ENCODE peak calls at places on chromosomes 13 and 19, in four cellular contexts. D is PC-9, R is ovary, V is stomach. N is an unnamed sample.

GRCh38 chr13:26036383-26036782 is 15.4 kb downstream of the SHISA2 start:
- DNase-seq in D (no peak), R (no peak), V (no peak), N (no peak)

GRCh38 chr19:5036733-5037681 is 68.1 kb downstream of the KDM4B start:
- DNase-seq in D (no peak), R (no peak), V (no peak), N (no peak)

GRCh38 chr19:1901940-1902404 is 3.2 kb upstream of the ADAT3 start:
- DNase-seq in D (no peak), R (no peak), V (peak), N (no peak)

GRCh38 chr13:86082116-86082515 is 282.9 kb upstream of the SLITRK6 start:
- DNase-seq in D (no peak), R (no peak), V (no peak), N (no peak)

GRCh38 chr13:105918842-105919741 is 616.4 kb downstream of the EFNB2 start:
- DNase-seq in D (peak), R (no peak), V (peak), N (no peak)

GRCh38 chr13:83295684-83296083 is 586.6 kb downstream of the SLITRK1 start:
- DNase-seq in D (no peak), R (no peak), V (no peak), N (no peak)

GRCh38 chr13:48750588-48751383 is 97.1 kb downstream of the CYSLTR2 start:
- DNase-seq in D (no peak), R (peak), V (no peak), N (no peak)

GRCh38 chr19:17757125-17757524 is 5.8 kb downstream of the FCHO1 start:
- DNase-seq in D (no peak), R (peak), V (peak), N (no peak)

GRCh38 chr19:13172335-13173128 is 22.3 kb downstream of the IER2 start:
- DNase-seq in D (peak), R (peak), V (peak), N (no peak)

GRCh38 chr13:32234914-32235313 is 80.2 kb downstream of the ZAR1L start:
- DNase-seq in D (no peak), R (no peak), V (no peak), N (no peak)

GRCh38 chr13:42396901-42397670 is 125.1 kb downstream of the AKAP11 start:
- DNase-seq in D (no peak), R (no peak), V (no peak), N (no peak)

GRCh38 chr19:34645551-34645950 is 31.4 kb downstream of the SCGB2B2 start:
- DNase-seq in D (no peak), R (no peak), V (no peak), N (no peak)

GRCh38 chr13:26895081-26895807 is 134.7 kb upstream of the GPR12 start:
- DNase-seq in D (no peak), R (no peak), V (no peak), N (no peak)

GRCh38 chr19:11446652-11447301 is 11.3 kb downstream of the PRKCSH start:
- DNase-seq in D (no peak), R (peak), V (peak), N (no peak)

GRCh38 chr19:15680478-15680877 is 7.6 kb downstream of the CYP4F12 start:
- DNase-seq in D (no peak), R (no peak), V (no peak), N (no peak)

GRCh38 chr13:20221772-20222171 is 10.3 kb downstream of the GJB6 start:
- DNase-seq in D (no peak), R (no peak), V (no peak), N (no peak)

GRCh38 chr19:13195678-13196077 is 45.5 kb downstream of the IER2 start:
- DNase-seq in D (peak), R (no peak), V (peak), N (peak)

GRCh38 chr13:19604306-19604705 is 29.2 kb upstream of the MPHOSPH8 start:
- DNase-seq in D (no peak), R (no peak), V (no peak), N (no peak)

GRCh38 chr19:28466107-28467045 is 746.6 kb downstream of the UQCRFS1 start:
- DNase-seq in D (no peak), R (peak), V (peak), N (no peak)

GRCh38 chr13:112446867-112447266 is 70.7 kb downstream of the SPACA7 start:
- DNase-seq in D (no peak), R (no peak), V (no peak), N (no peak)

GRCh38 chr19:50705422-50706019 is 14.1 kb downstream of the SHANK1 start:
- DNase-seq in D (peak), R (no peak), V (no peak), N (no peak)

GRCh38 chr13:23160241-23161175 is 20.3 kb upstream of the SGCG start:
- DNase-seq in D (no peak), R (no peak), V (no peak), N (no peak)

GRCh38 chr13:76708138-76708537 is 178.1 kb downstream of the KCTD12 start:
- DNase-seq in D (no peak), R (no peak), V (no peak), N (no peak)

GRCh38 chr19:33403221-33403972 is 29.9 kb downstream of the CEBPG start:
- DNase-seq in D (no peak), R (peak), V (peak), N (no peak)

GRCh38 chr13:24261566-24261965 is 47.8 kb upstream of the C1QTNF9 start:
- DNase-seq in D (no peak), R (peak), V (no peak), N (no peak)

GRCh38 chr19:29886535-29886934 is 55.5 kb upstream of the URI1 start:
- DNase-seq in D (no peak), R (no peak), V (peak), N (no peak)

GRCh38 chr19:38255759-38256052 is 468 bp downstream of the PPP1R14A start:
- DNase-seq in D (no peak), R (no peak), V (no peak), N (no peak)

GRCh38 chr19:35978832-35979365 is 16.1 kb upstream of the SDHAF1 start:
- DNase-seq in D (no peak), R (no peak), V (no peak), N (no peak)

GRCh38 chr19:35978271-35978670 is 16.7 kb upstream of the SDHAF1 start:
- DNase-seq in D (no peak), R (no peak), V (no peak), N (no peak)

GRCh38 chr19:35973487-35973886 is 21.5 kb upstream of the SDHAF1 start:
- DNase-seq in D (no peak), R (no peak), V (no peak), N (no peak)

GRCh38 chr19:35975608-35976214 is 19.3 kb upstream of the SDHAF1 start:
- DNase-seq in D (no peak), R (no peak), V (no peak), N (no peak)

DNA sequence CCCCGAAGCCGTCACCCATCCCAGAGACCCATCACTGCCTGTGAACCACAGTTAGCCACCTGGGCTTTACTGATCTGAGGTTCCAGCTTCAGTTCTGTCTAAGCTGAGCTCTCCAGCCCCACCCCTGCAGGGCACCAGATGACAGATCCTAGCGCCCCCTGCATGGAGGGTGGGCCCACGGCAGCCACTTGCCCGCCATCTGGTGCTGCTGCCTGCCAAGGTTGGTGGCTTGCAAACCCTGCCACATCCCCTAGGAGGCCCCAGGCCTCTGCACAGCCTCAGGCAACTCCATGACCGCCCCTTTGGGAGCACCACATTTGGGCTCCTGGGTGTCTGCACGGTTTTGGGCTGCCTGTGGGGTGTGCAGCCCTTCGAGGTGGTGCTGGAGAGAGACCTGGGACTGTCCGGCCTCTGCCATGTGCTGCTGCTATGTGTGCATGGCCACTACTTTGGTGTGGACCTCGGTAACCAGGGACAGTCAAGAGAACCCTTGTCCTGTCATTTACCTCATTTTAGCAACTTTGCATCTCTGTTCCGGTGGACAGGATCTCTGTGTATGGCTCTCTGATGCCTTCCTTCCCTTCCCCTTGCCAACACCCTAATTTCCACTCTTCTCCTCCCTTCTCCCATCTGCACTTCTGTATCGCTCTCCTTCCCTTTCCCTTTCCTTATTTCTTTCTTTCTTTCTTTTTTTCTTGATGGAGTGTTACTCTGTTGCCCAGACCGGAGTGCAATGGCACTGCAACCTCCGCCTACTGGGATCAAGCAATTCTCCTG is 17.4 kb upstream of the SDHAF1 start:
- DNase-seq in D (no peak), R (no peak), V (no peak), N (no peak)
- TF ChIP-seq CTCF in D (no peak), R (no peak), V (no peak), N (peak)

GRCh38 chr19:48738557-48739399 is 1.6 kb downstream of the RASIP1 start:
- DNase-seq in D (peak), R (peak), V (peak), N (no peak)
- TF ChIP-seq CTCF in D (no peak), R (peak), V (no peak), N (peak)

DNA sequence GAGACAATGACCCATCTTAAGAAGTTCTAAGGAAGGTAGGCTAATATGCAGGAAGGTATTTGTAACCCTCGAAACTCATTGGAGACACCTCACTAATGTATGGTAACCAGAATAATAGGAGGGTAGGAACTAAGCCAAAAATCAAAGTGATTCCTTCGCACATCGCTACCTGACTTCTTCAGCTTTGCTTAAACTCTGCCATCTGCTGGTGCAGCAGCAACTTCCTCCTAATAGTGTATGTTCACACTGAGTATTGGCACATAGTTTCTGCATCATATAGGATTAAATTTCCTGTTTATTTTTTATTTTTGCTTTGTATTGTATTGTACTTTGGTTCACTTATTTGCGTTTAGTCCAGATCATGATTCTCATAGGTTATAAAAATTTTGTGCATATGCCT is 676.2 kb downstream of the GPC5 start:
- DNase-seq in D (no peak), R (no peak), V (no peak), N (no peak)
- TF ChIP-seq CTCF in D (peak), R (no peak), V (no peak), N (no peak)

GRCh38 chr19:9881720-9882119 is 46.6 kb downstream of the PIN1 start:
- DNase-seq in D (peak), R (no peak), V (peak), N (no peak)

GRCh38 chr19:9883231-9883758 is 48.2 kb downstream of the PIN1 start:
- DNase-seq in D (peak), R (no peak), V (no peak), N (no peak)

GRCh38 chr19:9883764-9884163 is 48.6 kb downstream of the PIN1 start:
- DNase-seq in D (no peak), R (no peak), V (no peak), N (no peak)

GRCh38 chr19:9885077-9885552 is 50.0 kb downstream of the PIN1 start:
- DNase-seq in D (no peak), R (peak), V (no peak), N (no peak)
- TF ChIP-seq CTCF in D (peak), R (no peak), V (no peak), N (no peak)

GRCh38 chr13:51519839-51520238 is 64.4 kb upstream of the WDFY2 start:
- DNase-seq in D (peak), R (no peak), V (no peak), N (no peak)
- TF ChIP-seq CTCF in D (no peak), R (no peak), V (no peak), N (no peak)

DNA sequence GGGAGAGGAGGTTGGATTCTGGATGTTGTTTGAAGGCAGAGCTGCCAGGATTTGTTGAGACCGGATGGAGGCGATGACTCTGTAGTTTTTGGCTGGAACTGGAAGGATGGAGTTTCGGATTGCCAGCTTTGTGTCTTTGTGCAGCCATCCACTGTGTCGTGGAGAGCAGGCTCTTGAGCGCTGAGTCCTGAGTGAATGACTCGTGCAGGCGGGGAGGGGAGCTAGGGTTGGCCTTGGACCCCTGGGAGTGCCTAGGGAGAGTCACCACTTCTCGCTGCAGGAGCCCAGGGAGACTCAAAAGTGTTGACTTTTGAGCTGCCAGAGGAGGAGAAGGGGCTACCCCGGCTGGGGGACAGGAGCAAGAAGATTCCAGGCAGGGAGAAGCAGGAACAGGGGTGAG is 3.9 kb downstream of the TOMM40 start:
- DNase-seq in D (no peak), R (no peak), V (no peak), N (no peak)
- TF ChIP-seq CTCF in D (no peak), R (no peak), V (no peak), N (no peak)

GRCh38 chr19:53810891-53811290 is 13.2 kb downstream of the NLRP12 start:
- DNase-seq in D (no peak), R (no peak), V (no peak), N (no peak)

GRCh38 chr19:53813996-53814395 is 10.1 kb downstream of the NLRP12 start:
- DNase-seq in D (no peak), R (no peak), V (no peak), N (no peak)

GRCh38 chr19:53810187-53810546 is 13.9 kb downstream of the NLRP12 start:
- DNase-seq in D (no peak), R (no peak), V (no peak), N (no peak)

GRCh38 chr19:53809518-53810186 is 14.5 kb downstream of the NLRP12 start:
- DNase-seq in D (no peak), R (no peak), V (no peak), N (no peak)

DNA sequence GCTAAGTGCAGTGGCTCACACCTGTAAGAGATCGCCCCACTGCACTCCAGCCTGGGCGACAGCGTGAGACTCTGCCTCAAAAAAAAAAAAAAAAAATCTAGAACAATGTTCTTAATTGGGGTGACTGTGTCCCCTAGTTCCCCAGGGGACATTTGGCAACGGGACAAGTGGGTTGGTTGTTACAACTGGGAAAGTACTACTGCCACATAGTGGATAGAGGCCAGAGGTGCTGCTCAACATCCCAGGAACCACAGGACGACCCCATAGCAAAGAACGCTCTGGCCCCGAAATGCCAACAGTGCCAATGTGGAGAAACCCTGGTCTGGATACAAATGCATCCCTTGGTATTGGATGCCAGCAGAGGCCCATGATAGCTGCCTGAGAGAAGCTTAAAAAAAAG is 11.8 kb downstream of the NLRP12 start:
- DNase-seq in D (no peak), R (no peak), V (no peak), N (no peak)
- TF ChIP-seq CTCF in D (peak), R (no peak), V (no peak), N (no peak)

GRCh38 chr13:111239754-111240670 is 80.4 kb upstream of the TEX29 start:
- DNase-seq in D (no peak), R (no peak), V (no peak), N (no peak)
- TF ChIP-seq CTCF in D (no peak), R (no peak), V (no peak), N (no peak)

DNA sequence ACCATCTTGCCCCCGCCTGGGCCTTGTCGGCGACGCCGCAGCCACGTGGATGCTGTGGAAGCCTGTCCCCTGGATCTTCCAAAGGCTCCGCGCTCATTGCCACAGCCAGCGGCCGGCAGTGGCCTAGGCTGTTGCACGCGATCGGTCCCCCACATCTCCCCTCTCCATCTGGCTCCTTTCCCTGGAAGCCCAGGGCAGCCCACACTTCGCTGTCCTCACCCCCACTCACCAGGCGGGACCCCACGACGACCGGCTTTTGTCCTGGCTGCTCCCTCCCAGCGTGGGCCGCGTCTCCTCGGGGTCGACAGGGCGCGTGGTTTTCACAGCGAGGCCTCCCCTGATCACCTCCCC is 599 bp upstream of the TEX30 start:
- DNase-seq in D (no peak), R (peak), V (no peak), N (no peak)
- TF ChIP-seq CTCF in D (no peak), R (no peak), V (no peak), N (no peak)

DNA sequence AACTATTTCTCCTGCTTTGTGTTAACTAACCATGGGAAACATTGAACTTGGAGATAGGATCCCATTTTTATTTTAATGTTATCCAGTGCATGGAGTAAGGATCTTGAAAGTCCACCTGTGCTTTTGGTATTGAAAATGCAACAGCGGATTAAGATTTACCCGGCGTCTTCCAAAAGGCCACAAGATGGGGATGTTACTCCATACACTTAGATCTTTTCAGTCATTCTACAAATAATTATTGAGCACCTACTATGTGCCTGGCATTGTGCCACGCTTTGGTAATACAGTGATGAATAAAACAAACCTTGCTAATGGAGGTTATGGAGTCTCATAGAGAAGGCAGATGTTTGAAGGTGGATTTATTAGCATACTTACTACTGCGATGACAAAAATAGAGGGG is 56.9 kb downstream of the RFC3 start:
- DNase-seq in D (no peak), R (no peak), V (no peak), N (no peak)
- TF ChIP-seq CTCF in D (peak), R (no peak), V (no peak), N (no peak)